ENCODE peak calls at places on chromosome 6, in five cellular contexts. L is A549, P is lower leg skin, Z is endothelial cell of umbilical vein, C is ovary. B is an unnamed sample.

GRCh38 chr6:27471365-27472115 is 1.4 kb downstream of the ZNF184 start:
- DNase-seq in L (no peak), P (no peak), Z (no peak), C (no peak), B (no peak)

GRCh38 chr6:15434263-15434662 is 188.4 kb downstream of the JARID2 start:
- DNase-seq in L (no peak), P (no peak), Z (no peak), C (no peak), B (no peak)

GRCh38 chr6:10478187-10479040 is 42.7 kb upstream of the GCNT2 start:
- DNase-seq in L (peak; percentile 54), P (no peak), Z (peak; percentile 52), C (no peak), B (peak; percentile 4)

GRCh38 chr6:123908813-123909212 is 105.1 kb downstream of the NKAIN2 start:
- DNase-seq in L (no peak), P (no peak), Z (no peak), C (no peak), B (no peak)

GRCh38 chr6:24831771-24832718 is 33.3 kb upstream of the ARMH2 start:
- DNase-seq in L (no peak), P (peak; percentile 38), Z (no peak), C (no peak), B (no peak)

GRCh38 chr6:150894935-150895686 is 29.6 kb downstream of the MTHFD1L start:
- DNase-seq in L (peak; percentile 42), P (no peak), Z (no peak), C (no peak), B (no peak)

GRCh38 chr6:87742106-87742505 is 40.1 kb upstream of the AKIRIN2 start:
- DNase-seq in L (no peak), P (peak; percentile 48), Z (no peak), C (no peak), B (no peak)

GRCh38 chr6:53894086-53894485 is 99.3 kb downstream of the LRRC1 start:
- DNase-seq in L (no peak), P (no peak), Z (no peak), C (no peak), B (no peak)

GRCh38 chr6:12371641-12372146 is 81.5 kb downstream of the EDN1 start:
- DNase-seq in L (peak; percentile 78), P (no peak), Z (peak; percentile 22), C (no peak), B (peak; percentile 26)

GRCh38 chr6:170249817-170250216 is 41.1 kb downstream of the DLL1 start:
- DNase-seq in L (no peak), P (no peak), Z (no peak), C (no peak), B (no peak)

GRCh38 chr6:12557760-12558159 is 158.8 kb upstream of the PHACTR1 start:
- DNase-seq in L (no peak), P (no peak), Z (no peak), C (no peak), B (no peak)

GRCh38 chr6:93721386-93722048 is 302.2 kb upstream of the EPHA7 start:
- DNase-seq in L (peak; percentile 38), P (no peak), Z (peak; percentile 2), C (no peak), B (no peak)

GRCh38 chr6:21678990-21679389 is 85.4 kb downstream of the SOX4 start:
- DNase-seq in L (peak; percentile 59), P (no peak), Z (peak; percentile 52), C (no peak), B (no peak)

GRCh38 chr6:39664173-39664572 is 61.0 kb downstream of the KIF6 start:
- DNase-seq in L (no peak), P (no peak), Z (no peak), C (no peak), B (no peak)

GRCh38 chr6:14447240-14447639 is 329.7 kb downstream of the CD83 start:
- DNase-seq in L (no peak), P (no peak), Z (no peak), C (no peak), B (no peak)

GRCh38 chr6:17086469-17086868 is 15.4 kb upstream of the STMND1 start:
- DNase-seq in L (peak; percentile 66), P (peak; percentile 60), Z (peak; percentile 76), C (no peak), B (peak; percentile 76)

GRCh38 chr6:75748743-75749538 is at the start of gene MYO6:
- DNase-seq in L (peak; percentile 48), P (peak; percentile 46), Z (peak; percentile 66), C (peak; percentile 78), B (peak; percentile 81)
- TF ChIP-seq POLR2A in L (peak; percentile 71), P (no peak), Z (peak; percentile 86), C (peak; percentile 43), B (peak; percentile 95)

DNA sequence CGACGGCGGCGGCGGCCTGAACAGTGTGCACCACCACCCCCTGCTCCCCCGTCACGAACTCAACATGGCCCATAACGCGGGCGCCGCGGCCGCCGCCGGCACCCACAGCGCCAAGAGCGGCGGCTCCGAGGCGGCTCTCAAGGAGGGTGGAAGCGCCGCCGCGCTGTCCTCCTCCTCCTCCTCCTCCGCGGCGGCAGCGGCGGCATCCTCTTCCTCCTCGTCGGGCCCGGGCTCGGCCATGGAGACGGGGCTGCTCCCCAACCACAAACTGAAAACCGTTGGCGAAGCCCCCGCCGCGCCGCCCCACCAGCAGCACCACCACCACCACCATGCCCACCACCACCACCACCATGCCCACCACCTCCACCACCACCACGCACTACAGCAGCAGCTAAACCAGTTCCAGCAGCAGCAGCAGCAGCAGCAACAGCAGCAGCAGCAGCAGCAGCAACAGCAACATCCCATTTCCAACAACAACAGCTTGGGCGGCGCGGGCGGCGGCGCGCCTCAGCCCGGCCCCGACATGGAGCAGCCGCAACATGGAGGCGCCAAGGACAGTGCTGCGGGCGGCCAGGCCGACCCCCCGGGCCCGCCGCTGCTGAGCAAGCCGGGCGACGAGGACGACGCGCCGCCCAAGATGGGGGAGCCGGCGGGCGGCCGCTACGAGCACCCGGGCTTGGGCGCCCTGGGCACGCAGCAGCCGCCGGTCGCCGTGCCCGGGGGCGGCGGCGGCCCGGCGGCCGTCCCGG is 862 bp downstream of the ARID1B start:
- DNase-seq in L (peak; percentile 61), P (peak; percentile 36), Z (peak; percentile 48), C (peak; percentile 76), B (peak; percentile 51)
- TF ChIP-seq POLR2A in L (no peak), P (no peak), Z (peak; percentile 12), C (no peak), B (peak; percentile 27)

DNA sequence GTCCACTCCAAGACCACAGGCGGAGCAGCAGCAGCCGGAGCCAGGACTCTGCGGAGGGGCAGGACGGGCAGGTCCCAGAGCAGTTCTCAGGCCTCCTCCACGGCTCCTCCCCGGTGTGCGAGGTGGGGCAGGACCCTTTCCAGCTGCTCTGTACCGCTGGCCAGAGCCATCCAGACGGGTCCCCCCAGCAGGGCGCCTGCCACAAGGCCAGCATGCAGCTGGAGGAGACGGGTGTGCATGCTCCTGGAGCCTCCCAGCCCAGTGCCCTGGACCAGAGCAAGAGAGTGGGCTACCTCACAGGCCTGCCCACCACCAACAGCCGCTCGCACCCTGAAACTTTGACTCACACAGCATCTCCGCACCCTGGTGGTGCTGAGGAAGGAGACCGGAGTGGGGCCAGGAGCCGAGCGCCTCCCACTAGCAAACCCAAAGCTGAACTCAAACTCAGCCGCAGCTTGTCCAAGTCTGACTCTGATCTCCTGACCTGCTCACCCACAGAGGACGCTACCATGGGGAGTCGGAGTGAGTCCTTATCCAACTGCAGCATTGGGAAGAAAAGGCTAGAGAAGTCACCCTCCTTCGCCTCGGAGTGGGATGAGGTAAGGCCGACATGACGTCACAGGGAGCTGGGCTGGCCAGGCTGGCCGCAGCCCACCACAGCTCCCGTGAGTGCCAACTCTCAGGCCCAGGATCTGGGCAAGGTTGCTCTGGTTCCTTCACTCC is 123.5 kb downstream of the TCP11 start:
- DNase-seq in L (no peak), P (peak; percentile 36), Z (peak; percentile 69), C (peak; percentile 70), B (peak; percentile 8)
- TF ChIP-seq POLR2A in L (no peak), P (no peak), Z (no peak), C (no peak), B (no peak)

GRCh38 chr6:141990840-141991239 is 141.9 kb upstream of the GJE1 start:
- DNase-seq in L (no peak), P (no peak), Z (no peak), C (no peak), B (no peak)

GRCh38 chr6:141988327-141988726 is 144.4 kb upstream of the GJE1 start:
- DNase-seq in L (no peak), P (no peak), Z (no peak), C (no peak), B (no peak)

GRCh38 chr6:141986457-141986856 is 146.3 kb upstream of the GJE1 start:
- DNase-seq in L (no peak), P (no peak), Z (no peak), C (no peak), B (no peak)

GRCh38 chr6:141989706-141989959 is 143.1 kb upstream of the GJE1 start:
- DNase-seq in L (no peak), P (no peak), Z (no peak), C (no peak), B (no peak)

GRCh38 chr6:141988954-141989705 is 143.6 kb upstream of the GJE1 start:
- DNase-seq in L (peak; percentile 61), P (no peak), Z (peak; percentile 71), C (no peak), B (peak; percentile 23)
- TF ChIP-seq POLR2A in L (no peak), P (no peak), Z (no peak), C (no peak), B (no peak)

GRCh38 chr6:139600313-139600712 is 225.9 kb upstream of the CITED2 start:
- DNase-seq in L (no peak), P (no peak), Z (no peak), C (no peak), B (no peak)
- TF ChIP-seq POLR2A in L (no peak), P (no peak), Z (no peak), C (no peak), B (no peak)

GRCh38 chr6:160992323-160993314 is 1.1 kb downstream of the MAP3K4 start:
- DNase-seq in L (peak; percentile 67), P (peak; percentile 62), Z (peak; percentile 78), C (no peak), B (peak; percentile 64)
- TF ChIP-seq POLR2A in L (no peak), P (no peak), Z (no peak), C (no peak), B (no peak)

GRCh38 chr6:33696538-33697518 is 14.7 kb downstream of the UQCC2 start:
- DNase-seq in L (no peak), P (no peak), Z (peak; percentile 99), C (peak; percentile 73), B (peak; percentile 38)

GRCh38 chr6:33694977-33695376 is 16.5 kb downstream of the UQCC2 start:
- DNase-seq in L (no peak), P (no peak), Z (no peak), C (no peak), B (no peak)

GRCh38 chr6:33694401-33694931 is 17.0 kb downstream of the UQCC2 start:
- DNase-seq in L (peak; percentile 33), P (no peak), Z (peak; percentile 84), C (peak; percentile 39), B (peak; percentile 36)

GRCh38 chr6:33696076-33696475 is 15.4 kb downstream of the UQCC2 start:
- DNase-seq in L (no peak), P (no peak), Z (no peak), C (no peak), B (no peak)

DNA sequence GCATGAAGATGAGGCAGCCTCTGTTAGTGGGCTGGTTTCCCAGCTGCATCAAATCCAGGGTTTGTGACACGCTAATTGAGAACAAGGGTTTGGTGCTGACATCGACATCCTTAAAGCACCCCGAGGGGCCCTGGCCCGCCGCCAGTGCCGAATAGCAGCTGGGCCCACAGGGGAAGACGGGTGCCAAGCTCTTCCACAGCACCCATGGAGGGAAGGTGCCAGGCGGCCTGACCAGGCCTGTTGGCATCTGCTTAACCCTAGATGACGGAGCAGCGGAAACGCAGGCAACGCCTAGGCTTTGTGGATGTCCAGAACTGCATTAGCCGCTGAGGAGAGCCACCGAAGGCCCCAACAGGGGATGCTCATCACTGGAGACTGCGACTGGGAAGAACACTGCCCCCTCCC is 16.0 kb downstream of the UQCC2 start:
- DNase-seq in L (no peak), P (no peak), Z (no peak), C (peak; percentile 38), B (no peak)
- TF ChIP-seq POLR2A in L (no peak), P (no peak), Z (no peak), C (no peak), B (no peak)

B was measured in body of pancreas.